ENCODE peak calls at places on chromosomes 3 and 15, in seven cellular contexts. G is GM23248; M is activated naive CD8-positive, alpha-beta T cell treated with anti-CD3 and anti-CD28 coated beads for 36 hours; F is A172; U is NCI-H2029; E is psoas muscle; L is central memory CD4-positive, alpha-beta T cell. X is an unnamed sample.

GRCh38 chr3:115698851-115699535 is 75.7 kb downstream of the GAP43 start:
- DNase-seq in U (no peak), F (no peak), E (no peak), G (peak), M (no peak), L (no peak), X (no peak)

GRCh38 chr3:125072310-125072709 is 16.5 kb upstream of the HEG1 start:
- DNase-seq in G (peak), U (no peak), E (no peak), M (no peak), L (no peak), F (no peak), X (no peak)

GRCh38 chr3:197430502-197430901 is 125.3 kb downstream of the BDH1 start:
- DNase-seq in L (no peak), F (no peak), G (peak), E (no peak), U (no peak), M (no peak), X (no peak)

GRCh38 chr15:89361451-89362202 is 27.0 kb upstream of the POLG start:
- DNase-seq in G (peak), U (no peak), F (peak), M (peak), E (peak), L (peak), X (peak)

GRCh38 chr15:71137138-71137518 is 21.9 kb downstream of the THSD4 start:
- DNase-seq in G (no peak), E (no peak), F (no peak), U (no peak), M (no peak), L (no peak), X (no peak)

GRCh38 chr3:161224786-161225185 is 3.7 kb downstream of the NMD3 start:
- DNase-seq in F (no peak), M (no peak), G (no peak), L (no peak), U (no peak), E (no peak), X (no peak)

GRCh38 chr15:50685191-50685975 is 1.2 kb downstream of the TRPM7 start:
- DNase-seq in F (no peak), G (peak), M (no peak), L (no peak), E (no peak), U (no peak), X (no peak)

GRCh38 chr3:23748398-23749110 is 57.2 kb upstream of the UBE2E1 start:
- DNase-seq in U (peak), F (no peak), E (no peak), M (no peak), L (no peak), G (peak), X (no peak)

GRCh38 chr3:38575279-38575843 is 74.1 kb downstream of the SCN5A start:
- DNase-seq in L (no peak), M (no peak), F (no peak), E (no peak), G (no peak), U (no peak), X (no peak)

GRCh38 chr3:66335671-66336070 is 114.9 kb downstream of the SLC25A26 start:
- DNase-seq in F (no peak), E (no peak), L (no peak), M (no peak), G (no peak), U (no peak), X (no peak)

GRCh38 chr15:70799667-70800450 is 36.5 kb upstream of the UACA start:
- DNase-seq in F (peak), U (no peak), M (no peak), L (no peak), E (no peak), G (peak), X (peak)

GRCh38 chr3:59998040-59998439 is 948.2 kb upstream of the CFAP20DC start:
- DNase-seq in G (no peak), M (no peak), F (no peak), E (no peak), L (no peak), U (no peak), X (no peak)

GRCh38 chr3:42526616-42527367 is 24.3 kb downstream of the VIPR1 start:
- DNase-seq in G (no peak), F (no peak), L (peak), E (no peak), M (peak), U (no peak), X (no peak)